ENCODE peak calls at places on chromosomes 13 and 19, in eight cellular contexts. One of them, this sample, is unnamed.

GRCh38 chr13:33740134-33740538 is 77.8 kb upstream of the RFC3 start:
- DNase-seq in adrenal gland: no peak
- DNase-seq in cardiac muscle cell: peak
- DNase-seq in substantia nigra: no peak
- DNase-seq in PC-9: no peak
- DNase-seq in CD8-positive, alpha-beta T cell: no peak
- DNase-seq in thoracic aorta: no peak
- DNase-seq in RWPE1: no peak
- DNase-seq in this sample: no peak

GRCh38 chr13:25881136-25881926 is 170.5 kb downstream of the SHISA2 start:
- DNase-seq in adrenal gland: no peak
- DNase-seq in cardiac muscle cell: peak
- DNase-seq in substantia nigra: no peak
- DNase-seq in PC-9: no peak
- DNase-seq in CD8-positive, alpha-beta T cell: no peak
- DNase-seq in thoracic aorta: no peak
- DNase-seq in RWPE1: no peak
- DNase-seq in this sample: no peak

GRCh38 chr19:7159105-7159933 is 89.8 kb downstream of the ZNF557 start:
- DNase-seq in adrenal gland: peak
- DNase-seq in cardiac muscle cell: peak
- DNase-seq in substantia nigra: peak
- DNase-seq in PC-9: no peak
- DNase-seq in CD8-positive, alpha-beta T cell: no peak
- DNase-seq in thoracic aorta: peak
- DNase-seq in RWPE1: no peak
- DNase-seq in this sample: peak

GRCh38 chr13:109243311-109243951 is 543.0 kb downstream of the IRS2 start:
- DNase-seq in adrenal gland: no peak
- DNase-seq in cardiac muscle cell: peak
- DNase-seq in substantia nigra: no peak
- DNase-seq in PC-9: peak
- DNase-seq in CD8-positive, alpha-beta T cell: no peak
- DNase-seq in thoracic aorta: no peak
- DNase-seq in RWPE1: peak
- DNase-seq in this sample: no peak

GRCh38 chr13:106617561-106617960 is 49.6 kb upstream of the ARGLU1 start:
- DNase-seq in adrenal gland: no peak
- DNase-seq in cardiac muscle cell: peak
- DNase-seq in substantia nigra: no peak
- DNase-seq in PC-9: peak
- DNase-seq in CD8-positive, alpha-beta T cell: no peak
- DNase-seq in thoracic aorta: no peak
- DNase-seq in RWPE1: peak
- DNase-seq in this sample: no peak

GRCh38 chr13:112941349-112941748 is 27.7 kb upstream of the MCF2L start:
- DNase-seq in adrenal gland: no peak
- DNase-seq in cardiac muscle cell: no peak
- DNase-seq in substantia nigra: no peak
- DNase-seq in PC-9: no peak
- DNase-seq in CD8-positive, alpha-beta T cell: no peak
- DNase-seq in thoracic aorta: no peak
- DNase-seq in RWPE1: no peak
- DNase-seq in this sample: no peak

GRCh38 chr13:80340643-80341097 is 256 bp downstream of the SPRY2 start:
- DNase-seq in adrenal gland: no peak
- DNase-seq in cardiac muscle cell: peak
- DNase-seq in substantia nigra: no peak
- DNase-seq in PC-9: no peak
- DNase-seq in CD8-positive, alpha-beta T cell: no peak
- DNase-seq in thoracic aorta: no peak
- DNase-seq in RWPE1: peak
- DNase-seq in this sample: no peak

GRCh38 chr19:34436716-34437115 is 8.5 kb downstream of the UBA2 start:
- DNase-seq in adrenal gland: no peak
- DNase-seq in cardiac muscle cell: peak
- DNase-seq in substantia nigra: no peak
- DNase-seq in PC-9: no peak
- DNase-seq in CD8-positive, alpha-beta T cell: no peak
- DNase-seq in thoracic aorta: no peak
- DNase-seq in RWPE1: no peak
- DNase-seq in this sample: no peak

GRCh38 chr13:40171566-40171965 is 494.9 kb downstream of the FOXO1 start:
- DNase-seq in adrenal gland: no peak
- DNase-seq in cardiac muscle cell: no peak
- DNase-seq in substantia nigra: no peak
- DNase-seq in PC-9: no peak
- DNase-seq in CD8-positive, alpha-beta T cell: no peak
- DNase-seq in thoracic aorta: no peak
- DNase-seq in RWPE1: no peak
- DNase-seq in this sample: no peak

GRCh38 chr13:24921003-24921402 is 157.0 kb downstream of the RNF17 start:
- DNase-seq in adrenal gland: no peak
- DNase-seq in cardiac muscle cell: no peak
- DNase-seq in substantia nigra: no peak
- DNase-seq in PC-9: no peak
- DNase-seq in CD8-positive, alpha-beta T cell: no peak
- DNase-seq in thoracic aorta: no peak
- DNase-seq in RWPE1: no peak
- DNase-seq in this sample: no peak

GRCh38 chr19:51799311-51799997 is 4.5 kb downstream of the FPR3 start:
- DNase-seq in adrenal gland: peak
- DNase-seq in cardiac muscle cell: peak
- DNase-seq in substantia nigra: peak
- DNase-seq in PC-9: peak
- DNase-seq in CD8-positive, alpha-beta T cell: no peak
- DNase-seq in thoracic aorta: peak
- DNase-seq in RWPE1: peak
- DNase-seq in this sample: peak
- H3K27ac ChIP-seq in adrenal gland: peak
- H3K27ac ChIP-seq in cardiac muscle cell: no peak
- H3K27ac ChIP-seq in substantia nigra: no peak
- H3K27ac ChIP-seq in PC-9: no peak
- H3K27ac ChIP-seq in CD8-positive, alpha-beta T cell: no peak
- H3K27ac ChIP-seq in thoracic aorta: peak
- H3K27ac ChIP-seq in RWPE1: peak
- H3K27ac ChIP-seq in this sample: peak

DNA sequence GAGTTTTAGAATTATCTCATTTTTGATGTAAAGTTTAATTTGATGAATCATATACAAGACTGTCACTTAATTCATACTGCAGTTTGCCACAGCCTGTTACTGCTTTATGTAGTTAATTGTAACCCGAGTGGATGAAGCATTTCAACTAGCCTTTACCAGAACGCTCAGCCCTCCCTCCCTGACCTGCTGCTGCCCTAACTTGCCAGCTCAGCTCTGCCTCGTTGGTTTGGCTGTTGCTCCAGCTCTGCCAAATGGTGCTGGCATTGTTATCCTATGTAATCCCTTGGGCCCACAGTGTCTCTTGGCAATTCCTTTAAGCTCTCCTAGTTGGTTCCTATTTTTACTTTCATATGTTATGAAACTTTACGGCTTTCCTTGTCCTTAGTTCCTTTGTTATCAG is 113.3 kb downstream of the LMO7 start:
- DNase-seq in adrenal gland: no peak
- DNase-seq in cardiac muscle cell: peak
- DNase-seq in substantia nigra: peak
- DNase-seq in PC-9: no peak
- DNase-seq in CD8-positive, alpha-beta T cell: no peak
- DNase-seq in thoracic aorta: peak
- DNase-seq in RWPE1: peak
- DNase-seq in this sample: no peak
- H3K27ac ChIP-seq in adrenal gland: no peak
- H3K27ac ChIP-seq in cardiac muscle cell: no peak
- H3K27ac ChIP-seq in substantia nigra: no peak
- H3K27ac ChIP-seq in PC-9: no peak
- H3K27ac ChIP-seq in CD8-positive, alpha-beta T cell: no peak
- H3K27ac ChIP-seq in thoracic aorta: peak
- H3K27ac ChIP-seq in RWPE1: peak
- H3K27ac ChIP-seq in this sample: peak

GRCh38 chr19:45816236-45817009 is 1.3 kb upstream of the RSPH6A start:
- DNase-seq in adrenal gland: no peak
- DNase-seq in cardiac muscle cell: no peak
- DNase-seq in substantia nigra: no peak
- DNase-seq in PC-9: no peak
- DNase-seq in CD8-positive, alpha-beta T cell: no peak
- DNase-seq in thoracic aorta: no peak
- DNase-seq in RWPE1: no peak
- DNase-seq in this sample: no peak

GRCh38 chr19:45814851-45815481 is at the start of gene RSPH6A:
- DNase-seq in adrenal gland: no peak
- DNase-seq in cardiac muscle cell: no peak
- DNase-seq in substantia nigra: no peak
- DNase-seq in PC-9: no peak
- DNase-seq in CD8-positive, alpha-beta T cell: no peak
- DNase-seq in thoracic aorta: no peak
- DNase-seq in RWPE1: no peak
- DNase-seq in this sample: no peak

GRCh38 chr19:45817010-45817724 is 2.1 kb upstream of the RSPH6A start:
- DNase-seq in adrenal gland: peak
- DNase-seq in cardiac muscle cell: peak
- DNase-seq in substantia nigra: peak
- DNase-seq in PC-9: peak
- DNase-seq in CD8-positive, alpha-beta T cell: peak
- DNase-seq in thoracic aorta: peak
- DNase-seq in RWPE1: peak
- DNase-seq in this sample: peak

GRCh38 chr19:45814166-45814780 is 835 bp downstream of the RSPH6A start:
- DNase-seq in adrenal gland: no peak
- DNase-seq in cardiac muscle cell: no peak
- DNase-seq in substantia nigra: no peak
- DNase-seq in PC-9: no peak
- DNase-seq in CD8-positive, alpha-beta T cell: no peak
- DNase-seq in thoracic aorta: no peak
- DNase-seq in RWPE1: peak
- DNase-seq in this sample: no peak

DNA sequence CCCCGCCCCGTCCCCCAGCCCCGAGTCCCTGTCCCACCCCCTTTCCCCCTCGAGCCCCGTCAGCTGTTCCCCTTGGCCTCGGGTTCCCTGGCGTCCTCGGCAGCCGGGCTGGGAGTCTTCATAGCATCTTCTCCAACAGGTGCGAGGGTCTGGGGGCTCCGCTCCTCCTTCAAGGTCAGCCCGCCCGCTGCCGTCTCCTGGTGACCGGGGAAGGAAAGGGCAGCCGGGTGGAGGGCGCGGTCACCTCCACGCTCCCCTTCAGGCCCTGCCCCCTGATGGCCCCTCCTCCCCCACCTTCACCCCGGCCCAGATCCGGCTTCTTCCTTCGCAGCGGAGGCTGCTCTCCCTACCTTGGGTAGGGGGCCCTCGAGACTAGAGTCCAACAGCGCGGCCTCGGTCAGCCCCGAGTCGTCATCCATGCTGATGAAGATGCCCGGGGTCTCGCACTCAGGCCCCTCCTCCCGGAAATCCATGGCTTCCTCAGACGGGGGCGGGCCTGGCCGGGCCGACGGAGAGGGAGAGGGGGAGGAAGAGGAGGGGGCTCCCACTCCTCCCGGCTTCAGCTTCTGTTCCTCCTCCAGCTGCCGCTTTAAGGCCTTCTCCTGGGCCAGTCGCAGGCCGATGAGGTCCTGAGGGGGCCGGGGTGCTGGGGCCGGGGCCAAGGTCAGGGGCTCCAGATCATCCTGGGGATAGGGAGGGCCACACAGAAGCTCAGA is 551 bp upstream of the RSPH6A start:
- DNase-seq in adrenal gland: no peak
- DNase-seq in cardiac muscle cell: peak
- DNase-seq in substantia nigra: no peak
- DNase-seq in PC-9: no peak
- DNase-seq in CD8-positive, alpha-beta T cell: no peak
- DNase-seq in thoracic aorta: no peak
- DNase-seq in RWPE1: no peak
- DNase-seq in this sample: no peak
- H3K27ac ChIP-seq in adrenal gland: no peak
- H3K27ac ChIP-seq in cardiac muscle cell: peak
- H3K27ac ChIP-seq in substantia nigra: no peak
- H3K27ac ChIP-seq in PC-9: no peak
- H3K27ac ChIP-seq in CD8-positive, alpha-beta T cell: no peak
- H3K27ac ChIP-seq in thoracic aorta: peak
- H3K27ac ChIP-seq in RWPE1: no peak
- H3K27ac ChIP-seq in this sample: no peak

DNA sequence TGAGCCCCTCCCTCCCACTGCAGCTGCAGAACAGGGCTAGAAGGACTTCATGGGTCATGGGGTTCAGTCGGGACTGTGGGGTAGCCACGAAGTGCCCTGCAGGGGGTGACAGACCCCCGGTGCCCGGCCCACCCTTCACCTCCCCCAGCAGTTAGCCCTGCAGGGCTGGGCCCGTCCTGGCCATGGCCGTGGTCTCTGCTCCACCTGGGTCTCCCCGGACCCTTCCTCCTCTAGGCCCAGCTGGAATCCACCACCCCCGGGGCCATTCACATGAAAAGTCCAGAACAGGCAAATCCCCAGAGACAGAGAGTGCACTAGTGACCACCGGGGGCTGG is 17.3 kb downstream of the MKNK2 start:
- DNase-seq in adrenal gland: peak
- DNase-seq in cardiac muscle cell: no peak
- DNase-seq in substantia nigra: no peak
- DNase-seq in PC-9: no peak
- DNase-seq in CD8-positive, alpha-beta T cell: no peak
- DNase-seq in thoracic aorta: no peak
- DNase-seq in RWPE1: no peak
- DNase-seq in this sample: no peak
- H3K27ac ChIP-seq in adrenal gland: peak
- H3K27ac ChIP-seq in cardiac muscle cell: no peak
- H3K27ac ChIP-seq in substantia nigra: peak
- H3K27ac ChIP-seq in PC-9: no peak
- H3K27ac ChIP-seq in CD8-positive, alpha-beta T cell: no peak
- H3K27ac ChIP-seq in thoracic aorta: no peak
- H3K27ac ChIP-seq in RWPE1: peak
- H3K27ac ChIP-seq in this sample: peak

DNA sequence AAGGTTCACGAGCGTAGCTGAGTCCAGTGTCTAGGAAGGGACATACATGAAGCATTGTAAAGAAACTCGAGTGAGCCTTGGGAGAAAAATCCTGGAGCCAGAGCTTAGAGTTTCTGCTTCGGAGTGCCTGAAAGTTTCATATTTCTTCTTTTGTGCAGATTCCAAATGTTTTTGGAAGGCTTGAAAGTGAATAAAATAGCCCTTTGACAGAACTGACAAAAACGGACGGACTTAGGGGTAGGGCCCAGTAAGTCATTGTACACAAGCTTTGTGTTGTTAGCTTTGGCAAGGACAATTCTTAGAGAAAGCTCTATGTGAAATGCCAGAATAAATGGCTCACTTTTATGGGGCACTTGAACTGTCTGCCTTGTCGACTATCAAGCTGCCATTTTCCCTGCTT is 2.7 kb downstream of the RNF113B start:
- DNase-seq in adrenal gland: no peak
- DNase-seq in cardiac muscle cell: no peak
- DNase-seq in substantia nigra: no peak
- DNase-seq in PC-9: no peak
- DNase-seq in CD8-positive, alpha-beta T cell: no peak
- DNase-seq in thoracic aorta: no peak
- DNase-seq in RWPE1: no peak
- DNase-seq in this sample: no peak
- H3K27ac ChIP-seq in adrenal gland: peak
- H3K27ac ChIP-seq in cardiac muscle cell: no peak
- H3K27ac ChIP-seq in substantia nigra: no peak
- H3K27ac ChIP-seq in PC-9: no peak
- H3K27ac ChIP-seq in CD8-positive, alpha-beta T cell: no peak
- H3K27ac ChIP-seq in thoracic aorta: no peak
- H3K27ac ChIP-seq in RWPE1: no peak
- H3K27ac ChIP-seq in this sample: peak

This sample was measured in coronary artery.